ENCODE peak calls at places on chromosomes 7 and 10, in five cellular contexts. P is NCI-H460; K is epithelial cell of esophagus; B is CD4-positive, CD25-positive, alpha-beta regulatory T cell; H is stimulated activated CD8-positive, alpha-beta memory T cell treated with anti-CD3 and anti-CD28 coated beads, Interleukin-2, amount 100 ng/mL, for 48 hours. W is an unnamed sample.

GRCh38 chr10:124005991-124006392 is 87.4 kb downstream of the CHST15 start:
- DNase-seq in P (no peak), K (no peak), B (no peak), H (no peak), W (no peak)

GRCh38 chr7:131383417-131383816 is 55.7 kb downstream of the MKLN1 start:
- DNase-seq in P (no peak), K (no peak), B (no peak), H (no peak), W (no peak)

GRCh38 chr7:129213828-129214227 is 11.0 kb upstream of the AHCYL2 start:
- DNase-seq in P (no peak), K (peak; percentile 43), B (no peak), H (no peak), W (no peak)

GRCh38 chr10:7671121-7671520 is 4.4 kb upstream of the ITIH5 start:
- DNase-seq in P (no peak), K (no peak), B (no peak), H (no peak), W (no peak)

GRCh38 chr7:82428186-82428961 is 15.2 kb downstream of the CACNA2D1 start:
- DNase-seq in P (no peak), K (no peak), B (no peak), H (no peak), W (no peak)

GRCh38 chr7:24139996-24140395 is 144.0 kb upstream of the NPY start:
- DNase-seq in P (no peak), K (no peak), B (no peak), H (no peak), W (no peak)

GRCh38 chr10:120477006-120477722 is 20.1 kb downstream of the PLPP4 start:
- DNase-seq in P (no peak), K (peak; percentile 13), B (no peak), H (no peak), W (no peak)

GRCh38 chr7:47579458-47579857 is 2.5 kb downstream of the TNS3 start:
- DNase-seq in P (no peak), K (no peak), B (no peak), H (no peak), W (no peak)

GRCh38 chr10:128843972-128844371 is 623.1 kb upstream of the MGMT start:
- DNase-seq in P (no peak), K (no peak), B (no peak), H (no peak), W (no peak)

GRCh38 chr10:87804939-87805569 is 13.0 kb downstream of the ATAD1 start:
- DNase-seq in P (no peak), K (peak; percentile 14), B (no peak), H (no peak), W (no peak)

GRCh38 chr10:104589871-104590270 is 51.2 kb upstream of the SORCS3 start:
- DNase-seq in P (no peak), K (peak; percentile 86), B (no peak), H (no peak), W (no peak)

GRCh38 chr7:44463169-44463808 is 27.2 kb downstream of the NUDCD3 start:
- DNase-seq in P (no peak), K (peak; percentile 30), B (peak; percentile 12), H (no peak), W (no peak)

GRCh38 chr7:121994625-121995410 is 121.9 kb downstream of the PTPRZ1 start:
- DNase-seq in P (peak; percentile 67), K (peak; percentile 89), B (peak; percentile 16), H (peak; percentile 11), W (peak; percentile 50)

W was measured in ovary.